ENCODE peak calls at places on chromosomes 4 and X, in four cellular contexts. F is neural progenitor cell, X is tibial artery, T is spleen. K is an unnamed sample. For H3K4me1 and H3K36me3, the result is how much of the 10 kb centered on the place peaks cover.

GRCh38 chrX:123425904-123426303 is 241.8 kb downstream of the GRIA3 start:
- DNase-seq in X (peak), T (no peak), F (no peak), K (no peak)

GRCh38 chrX:132615396-132616131 is 126.7 kb upstream of the MBNL3 start:
- DNase-seq in X (no peak), T (no peak), F (peak), K (no peak)

GRCh38 chr4:130703211-130703920 is 1607.4 kb downstream of the C4orf33 start:
- DNase-seq in F (no peak), T (no peak), X (no peak), K (no peak)

GRCh38 chr4:78459327-78459726 is 92.2 kb upstream of the ANXA3 start:
- DNase-seq in T (no peak), F (no peak), X (no peak), K (no peak)

GRCh38 chrX:147891886-147892285 is 19.8 kb upstream of the FMR1 start:
- DNase-seq in X (no peak), F (no peak), T (no peak), K (no peak)

GRCh38 chr4:8653326-8654000 is 60.9 kb downstream of the CPZ start:
- DNase-seq in F (no peak), T (peak), X (no peak), K (peak)

GRCh38 chr4:5970381-5971076 is 47.7 kb downstream of the C4orf50 start:
- DNase-seq in T (peak), F (no peak), X (peak), K (peak)

GRCh38 chrX:115582871-115583729 is 22.1 kb downstream of the PLS3 start:
- DNase-seq in F (no peak), X (no peak), T (no peak), K (peak)

GRCh38 chr4:37858877-37859276 is 32.0 kb upstream of the TBC1D1 start:
- DNase-seq in F (no peak), T (no peak), X (no peak), K (no peak)

GRCh38 chr4:41318839-41319530 is 62.3 kb downstream of the UCHL1 start:
- DNase-seq in F (no peak), X (no peak), T (no peak), K (no peak)

GRCh38 chrX:47814853-47815252 is 21.8 kb upstream of the ZNF81 start:
- DNase-seq in X (no peak), F (peak), T (no peak), K (no peak)
- H3K4me1 ChIP-seq in X (under half), F (under half), T (under half), K (under half)

GRCh38 chrX:135984220-135984619 is 1.0 kb upstream of the SLC9A6 start:
- DNase-seq in T (no peak), X (no peak), F (no peak), K (no peak)
- H3K4me3 ChIP-seq in T (peak), X (peak), F (no peak), K (peak)

DNA sequence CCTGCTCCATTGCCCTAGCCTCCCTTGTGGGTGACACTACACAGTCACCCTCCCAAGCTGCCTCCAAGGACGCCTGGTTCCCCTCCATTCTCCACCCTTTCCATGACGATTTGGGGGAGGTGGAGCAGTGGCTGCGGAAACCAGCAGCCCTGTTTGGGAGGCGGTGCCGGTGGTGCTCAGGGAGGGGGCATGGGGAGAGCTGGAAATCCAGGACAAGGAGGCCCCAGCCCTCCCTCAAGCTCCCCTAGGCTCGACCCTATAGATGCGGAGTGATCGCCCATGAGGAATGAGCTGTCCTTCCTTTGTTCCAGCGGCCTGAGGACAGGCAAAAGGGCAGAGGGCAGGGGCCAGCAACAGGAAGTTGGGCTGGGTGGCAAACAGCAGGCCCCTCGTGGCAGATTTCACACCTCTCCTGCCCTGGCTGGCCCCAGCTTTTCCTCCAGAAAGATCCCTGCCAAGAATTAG is 3.6 kb upstream of the RENBP start:
- DNase-seq in T (no peak), F (peak), X (no peak), K (no peak)
- H3K36me3 ChIP-seq in T (under half), F (under half), X (under half), K (under half)

GRCh38 chr4:88814043-88814617 is 116.5 kb upstream of the NAP1L5 start:
- DNase-seq in F (no peak), X (no peak), T (no peak), K (no peak)

GRCh38 chr4:88812420-88812819 is 114.8 kb upstream of the NAP1L5 start:
- DNase-seq in F (no peak), T (no peak), X (no peak), K (no peak)

GRCh38 chr4:88809561-88810219 is 112.1 kb upstream of the NAP1L5 start:
- DNase-seq in F (no peak), X (no peak), T (no peak), K (no peak)

GRCh38 chr4:88811904-88812303 is 114.3 kb upstream of the NAP1L5 start:
- DNase-seq in X (no peak), T (no peak), F (no peak), K (no peak)

GRCh38 chr4:88812976-88813375 is 115.3 kb upstream of the NAP1L5 start:
- DNase-seq in X (no peak), F (no peak), T (no peak), K (no peak)
- H3K4me1 ChIP-seq in X (half or more), F (under half), T (under half), K (under half)